ENCODE peak calls at places on chromosomes 7 and 10, in four cellular contexts. D is AG09309, V is astrocyte, B is astrocyte of the cerebellum. T is an unnamed sample.
A peak's percentile ranks its signal among the peaks of the same experiment; 100 is the strongest.

GRCh38 chr10:114925675-114926204 is 12.3 kb upstream of the TRUB1 start:
- DNase-seq in D (no peak), V (peak; percentile 83), B (peak; percentile 32), T (no peak)

GRCh38 chr10:7350541-7351195 is 60.2 kb downstream of the SFMBT2 start:
- DNase-seq in D (no peak), V (no peak), B (no peak), T (no peak)

GRCh38 chr10:62582804-62583208 is 208.6 kb downstream of the ZNF365 start:
- DNase-seq in D (peak; percentile 96), V (peak; percentile 100), B (peak; percentile 77), T (no peak)

GRCh38 chr7:144747961-144748360 is 87.9 kb downstream of the TPK1 start:
- DNase-seq in D (no peak), V (no peak), B (no peak), T (peak; percentile 81)

GRCh38 chr7:31741852-31742251 is 54.8 kb downstream of the PPP1R17 start:
- DNase-seq in D (no peak), V (peak; percentile 26), B (no peak), T (no peak)

GRCh38 chr10:25683291-25683690 is 250.7 kb upstream of the MYO3A start:
- DNase-seq in D (no peak), V (no peak), B (no peak), T (no peak)

GRCh38 chr10:98144985-98145384 is 10.5 kb downstream of the R3HCC1L start:
- DNase-seq in D (no peak), V (no peak), B (no peak), T (no peak)

GRCh38 chr7:92448185-92448747 is 984 bp downstream of the GATAD1 start:
- DNase-seq in D (peak; percentile 21), V (peak; percentile 52), B (no peak), T (peak; percentile 16)

GRCh38 chr10:34967411-34967880 is 122.7 kb downstream of the CUL2 start:
- DNase-seq in D (peak; percentile 28), V (peak; percentile 94), B (peak; percentile 98), T (no peak)

GRCh38 chr10:113692271-113692670 is 12.6 kb downstream of the CASP7 start:
- DNase-seq in D (no peak), V (no peak), B (no peak), T (no peak)

GRCh38 chr7:72544486-72544885 is 132.3 kb upstream of the CALN1 start:
- DNase-seq in D (no peak), V (no peak), B (no peak), T (no peak)

GRCh38 chr7:128906001-128906765 is 4.3 kb downstream of the KCP start:
- DNase-seq in D (no peak), V (no peak), B (no peak), T (no peak)

GRCh38 chr10:121459765-121460453 is 138.3 kb downstream of the FGFR2 start:
- DNase-seq in D (peak; percentile 64), V (peak; percentile 79), B (peak; percentile 90), T (no peak)

GRCh38 chr10:48287417-48288391 is 13.2 kb upstream of the FRMPD2 start:
- DNase-seq in D (no peak), V (no peak), B (no peak), T (no peak)

GRCh38 chr7:74288034-74288881 is 949 bp upstream of the CLIP2 start:
- DNase-seq in D (no peak), V (no peak), B (no peak), T (no peak)

GRCh38 chr10:71323407-71323806 is 4.3 kb downstream of the SLC29A3 start:
- DNase-seq in D (no peak), V (no peak), B (no peak), T (no peak)

GRCh38 chr10:128022216-128023196 is 103.7 kb downstream of the MKI67 start:
- DNase-seq in D (no peak), V (no peak), B (no peak), T (no peak)

GRCh38 chr10:102133373-102134195 is 744 bp downstream of the PPRC1 start:
- DNase-seq in D (no peak), V (peak; percentile 54), B (no peak), T (no peak)

GRCh38 chr10:87503892-87504291 is 801 bp upstream of the MINPP1 start:
- DNase-seq in D (no peak), V (peak; percentile 58), B (no peak), T (no peak)

GRCh38 chr10:11721813-11722212 is 20.4 kb upstream of the ECHDC3 start:
- DNase-seq in D (no peak), V (no peak), B (no peak), T (no peak)

GRCh38 chr10:60139798-60140566 is 233.6 kb upstream of the CCDC6 start:
- DNase-seq in D (peak; percentile 14), V (peak; percentile 81), B (peak; percentile 53), T (no peak)

GRCh38 chr10:112603062-112603461 is 156.0 kb downstream of the VTI1A start:
- DNase-seq in D (no peak), V (no peak), B (no peak), T (no peak)

GRCh38 chr10:74825371-74826141 is 844 bp upstream of the KAT6B start:
- DNase-seq in D (no peak), V (no peak), B (no peak), T (no peak)

GRCh38 chr10:11165591-11166543 is 148.2 kb downstream of the CELF2 start:
- DNase-seq in D (no peak), V (no peak), B (no peak), T (no peak)

GRCh38 chr7:28688651-28689050 is 269.5 kb downstream of the TRIL start:
- DNase-seq in D (peak; percentile 21), V (peak; percentile 85), B (peak; percentile 67), T (no peak)

GRCh38 chr7:110604885-110605284 is 486.0 kb upstream of the LRRN3 start:
- DNase-seq in D (no peak), V (no peak), B (no peak), T (no peak)

GRCh38 chr7:109126404-109127050 is 556.9 kb downstream of the DNAJB9 start:
- DNase-seq in D (no peak), V (no peak), B (peak; percentile 0), T (no peak)

GRCh38 chr10:98433371-98433770 is 13.4 kb downstream of the HPS1 start:
- DNase-seq in D (no peak), V (no peak), B (no peak), T (no peak)

GRCh38 chr7:116511552-116512523 is 12.3 kb downstream of the CAV2 start:
- DNase-seq in D (no peak), V (peak; percentile 65), B (no peak), T (no peak)

GRCh38 chr10:14566498-14566897 is 208.2 kb downstream of the FAM107B start:
- DNase-seq in D (no peak), V (no peak), B (no peak), T (no peak)

GRCh38 chr10:111128331-111129167 is 51.7 kb downstream of the ADRA2A start:
- DNase-seq in D (no peak), V (peak; percentile 19), B (no peak), T (peak; percentile 2)

GRCh38 chr10:102505462-102506115 is 1.8 kb downstream of the SUFU start:
- DNase-seq in D (no peak), V (no peak), B (no peak), T (no peak)

GRCh38 chr7:129781128-129781855 is 169.8 kb downstream of the NRF1 start:
- DNase-seq in D (no peak), V (no peak), B (no peak), T (no peak)

GRCh38 chr7:99733448-99733847 is 1.5 kb downstream of the CYP3A7 start:
- DNase-seq in D (no peak), V (no peak), B (no peak), T (no peak)
- TF ChIP-seq CTCF in D (peak; percentile 23), V (peak; percentile 28), B (no peak), T (peak; percentile 43)

DNA sequence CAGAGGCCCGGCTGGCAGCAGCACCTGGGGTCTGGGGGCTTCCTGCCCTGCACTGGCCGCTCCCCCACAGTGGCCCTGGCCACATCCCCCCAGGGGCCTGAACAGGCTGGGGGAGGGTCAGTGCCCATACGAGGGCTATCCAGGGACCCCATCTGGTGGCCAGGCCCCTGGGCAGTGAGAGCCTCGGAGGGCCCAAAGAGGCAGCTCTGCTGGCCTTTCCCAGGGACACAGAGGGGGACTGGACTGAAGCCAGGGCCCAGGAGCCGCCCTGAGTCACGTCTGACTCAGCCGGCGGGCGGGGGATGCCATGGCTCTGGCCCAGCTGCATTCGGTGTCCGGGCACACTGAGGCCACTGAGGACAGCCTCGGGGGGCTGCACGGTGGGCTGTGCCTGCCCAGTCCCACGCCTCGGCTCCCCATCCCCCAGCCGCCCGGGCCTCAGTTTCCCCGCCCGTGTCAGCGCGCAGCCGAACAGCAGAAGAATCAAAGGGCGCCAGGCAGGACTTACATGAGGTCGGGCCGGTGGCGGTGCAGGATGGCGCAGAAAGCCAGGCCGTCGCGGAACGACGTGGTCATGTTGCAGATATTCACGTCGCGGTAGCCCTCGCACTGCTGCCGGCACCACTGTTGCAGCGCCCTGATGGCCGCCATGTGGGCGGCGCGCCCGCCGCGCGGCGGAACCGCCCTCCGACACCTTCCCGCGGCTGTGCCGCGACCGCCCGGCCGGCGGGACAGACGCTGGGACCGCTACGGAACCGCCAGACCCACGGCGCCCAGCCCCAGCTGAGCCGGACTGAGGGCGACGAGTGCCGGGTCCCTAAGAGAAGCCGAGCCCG is at the start of gene MICALL2:
- DNase-seq in D (no peak), V (peak; percentile 71), B (peak; percentile 67), T (peak; percentile 54)
- H3K4me3 ChIP-seq in D (peak within 1 kb of the TSS; percentile 92), V (peak within 1 kb of the TSS; percentile 84), B (peak within 1 kb of the TSS; percentile 69), T (peak within 1 kb of the TSS; percentile 77)

DNA sequence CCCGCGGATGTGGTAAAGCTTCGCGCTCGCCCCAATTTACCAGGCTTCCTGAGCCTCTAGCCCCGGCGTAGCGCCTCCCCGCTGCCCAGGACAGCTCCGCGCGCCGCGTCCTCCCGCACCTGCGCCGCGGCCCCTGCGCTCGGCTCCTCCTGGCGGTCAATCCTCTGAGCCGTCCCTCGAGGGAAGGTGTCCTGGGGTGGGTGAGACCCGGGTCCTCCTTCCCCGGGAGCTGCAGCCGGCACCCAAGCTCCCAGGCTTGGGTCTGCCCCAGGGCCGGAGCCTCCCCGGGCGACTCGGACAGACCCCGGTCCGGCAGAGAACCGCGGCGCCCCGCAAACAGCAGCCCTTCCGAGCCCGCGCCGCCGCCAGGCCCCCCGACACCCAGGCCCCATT is 512 bp downstream of the OSBPL3 start:
- DNase-seq in D (no peak), V (no peak), B (no peak), T (no peak)
- TF ChIP-seq CTCF in D (peak; percentile 43), V (peak; percentile 16), B (peak; percentile 65), T (peak; percentile 49)

GRCh38 chr10:96267234-96267705 is 4.1 kb downstream of the BLNK start:
- DNase-seq in D (no peak), V (no peak), B (no peak), T (no peak)
- H3K4me3 ChIP-seq in D (no peak overlapping the region), V (no peak overlapping the region), B (no peak overlapping the region), T (no peak overlapping the region)

GRCh38 chr10:4683838-4684237 is 142.2 kb upstream of the AKR1E2 start:
- DNase-seq in D (no peak), V (no peak), B (no peak), T (no peak)
- TF ChIP-seq CTCF in D (no peak), V (no peak), B (no peak), T (no peak)

T was measured in retinal pigment epithelial cell.